ENCODE peak calls at places on chromosomes 4 and X, in eight cellular contexts. E is heart left ventricle, Q is adrenal gland, U is IMR-90, J is thyroid gland, K is breast epithelium, Z is tibial nerve, C is stomach. O is an unnamed sample.

GRCh38 chr4:138405439-138405838 is 163.3 kb upstream of the SLC7A11 start:
- DNase-seq in E (no peak), Q (no peak), Z (no peak), K (no peak), C (no peak), U (peak), J (no peak), O (no peak)

GRCh38 chr4:85398276-85398675 is 76.7 kb upstream of the ARHGAP24 start:
- DNase-seq in Q (no peak), C (no peak), J (no peak), Z (no peak), K (no peak), E (peak), U (no peak), O (peak)

GRCh38 chr4:139200102-139200501 is 23.1 kb upstream of the ELF2 start:
- DNase-seq in Z (no peak), C (no peak), E (no peak), Q (no peak), U (no peak), J (no peak), K (no peak), O (no peak)

GRCh38 chr4:61514991-61515390 is 314.9 kb downstream of the ADGRL3 start:
- DNase-seq in Q (no peak), U (no peak), Z (no peak), K (no peak), C (no peak), J (no peak), E (no peak), O (no peak)

GRCh38 chr4:165814256-165815010 is 58.6 kb upstream of the TLL1 start:
- DNase-seq in U (no peak), Q (no peak), E (no peak), C (no peak), Z (no peak), K (no peak), J (no peak), O (no peak)

GRCh38 chr4:8192748-8193738 is 6.0 kb upstream of the SH3TC1 start:
- DNase-seq in Q (peak), C (peak), U (peak), K (no peak), J (peak), Z (peak), E (no peak), O (no peak)

GRCh38 chr4:113591982-113592381 is 169.6 kb downstream of the CAMK2D start:
- DNase-seq in U (peak), C (no peak), E (no peak), Q (no peak), K (no peak), J (peak), Z (no peak), O (no peak)

GRCh38 chrX:39613508-39613921 is 484.2 kb downstream of the BCOR start:
- DNase-seq in Q (peak), K (peak), U (no peak), J (peak), C (no peak), Z (no peak), E (peak), O (peak)

GRCh38 chr4:166252487-166253402 is 379.7 kb downstream of the TLL1 start:
- DNase-seq in Z (no peak), U (no peak), K (no peak), J (peak), E (no peak), Q (peak), C (no peak), O (no peak)

GRCh38 chr4:58543465-58543864 is 1433.3 kb upstream of the IGFBP7 start:
- DNase-seq in Q (no peak), U (no peak), Z (no peak), K (no peak), J (no peak), E (no peak), C (no peak), O (no peak)

GRCh38 chr4:105555409-105555808 is 3.0 kb downstream of the ARHGEF38 start:
- DNase-seq in Q (no peak), E (no peak), K (no peak), U (no peak), Z (no peak), J (peak), C (no peak), O (no peak)

GRCh38 chr4:121462660-121463261 is 81.9 kb upstream of the QRFPR start:
- DNase-seq in K (no peak), E (peak), U (peak), Q (peak), C (peak), J (peak), Z (no peak), O (peak)

GRCh38 chrX:45768666-45769065 is 568.0 kb upstream of the DIPK2B start:
- DNase-seq in U (no peak), E (no peak), Q (no peak), C (no peak), K (no peak), Z (no peak), J (no peak), O (no peak)

GRCh38 chr4:13599159-13599558 is 28.4 kb downstream of the BOD1L1 start:
- DNase-seq in Q (no peak), K (no peak), C (no peak), E (no peak), J (peak), Z (no peak), U (no peak), O (no peak)

GRCh38 chr4:123889376-123889945 is 492.9 kb downstream of the SPRY1 start:
- DNase-seq in Z (no peak), J (no peak), K (no peak), U (no peak), E (no peak), Q (no peak), C (no peak), O (no peak)

GRCh38 chr4:121070274-121070673 is 2.1 kb downstream of the NDNF start:
- DNase-seq in Z (no peak), J (no peak), K (no peak), Q (peak), E (no peak), U (no peak), C (no peak), O (no peak)

GRCh38 chrX:87572911-87573310 is 55.3 kb downstream of the KLHL4 start:
- DNase-seq in C (no peak), Q (no peak), U (no peak), Z (no peak), J (no peak), K (no peak), E (no peak), O (no peak)

GRCh38 chr4:42519803-42520417 is 122.6 kb downstream of the SHISA3 start:
- DNase-seq in C (peak), U (peak), K (no peak), Z (peak), J (peak), Q (peak), E (peak), O (no peak)

GRCh38 chrX:153969904-153970397 is 1.7 kb downstream of the HCFC1 start:
- DNase-seq in E (peak), K (no peak), J (peak), Z (no peak), U (peak), Q (peak), C (no peak), O (peak)

GRCh38 chr4:122898370-122899150 is 23.8 kb downstream of the NUDT6 start:
- DNase-seq in U (peak), K (no peak), Q (peak), E (no peak), Z (no peak), C (no peak), J (peak), O (no peak)

GRCh38 chr4:43990968-43991367 is 457.6 kb downstream of the KCTD8 start:
- DNase-seq in C (no peak), J (no peak), E (no peak), Z (no peak), Q (no peak), U (no peak), K (no peak), O (no peak)

GRCh38 chr4:141810038-141810701 is 173.8 kb downstream of the IL15 start:
- DNase-seq in U (peak), E (no peak), Z (no peak), Q (no peak), J (no peak), K (no peak), C (no peak), O (no peak)

GRCh38 chr4:165606465-165607205 is 227.8 kb downstream of the CPE start:
- DNase-seq in E (no peak), Q (no peak), Z (no peak), J (no peak), K (no peak), U (no peak), C (no peak), O (no peak)

GRCh38 chrX:16461968-16462367 is 188.0 kb upstream of the S100G start:
- DNase-seq in Z (no peak), J (no peak), E (no peak), Q (no peak), K (no peak), U (no peak), C (no peak), O (no peak)

GRCh38 chrX:40097492-40098263 is at the start of gene BCOR:
- DNase-seq in Q (peak), K (peak), C (peak), J (peak), Z (no peak), E (peak), U (peak), O (peak)

GRCh38 chrX:108001218-108001814 is 19.1 kb upstream of the TEX13B start:
- DNase-seq in U (peak), Z (no peak), K (no peak), E (no peak), J (peak), C (no peak), Q (no peak), O (no peak)

GRCh38 chr4:181939199-181939945 is 303.8 kb upstream of the TENM3 start:
- DNase-seq in E (no peak), Z (no peak), Q (no peak), U (peak), J (no peak), K (no peak), C (no peak), O (no peak)

GRCh38 chr4:7328913-7329638 is 105.7 kb downstream of the PSAPL1 start:
- DNase-seq in Z (no peak), Q (peak), J (peak), U (peak), E (peak), K (no peak), C (no peak), O (no peak)

GRCh38 chr4:142383800-142384470 is 462.2 kb downstream of the INPP4B start:
- DNase-seq in U (no peak), Q (no peak), J (no peak), C (no peak), Z (no peak), K (no peak), E (no peak), O (no peak)

GRCh38 chrX:106742831-106743230 is 16.3 kb downstream of the RNF128 start:
- DNase-seq in C (no peak), Z (no peak), K (no peak), Q (no peak), J (no peak), U (peak), E (no peak), O (no peak)

GRCh38 chrX:136778914-136779313 is 1.8 kb downstream of the ARHGEF6 start:
- DNase-seq in K (no peak), C (no peak), Z (no peak), U (no peak), E (no peak), J (no peak), Q (no peak), O (no peak)

GRCh38 chrX:136780738-136781137 is at the start of gene ARHGEF6:
- DNase-seq in J (no peak), C (no peak), Z (no peak), U (no peak), E (no peak), K (no peak), Q (no peak), O (no peak)

GRCh38 chrX:136778020-136778419 is 2.7 kb downstream of the ARHGEF6 start:
- DNase-seq in U (no peak), E (no peak), Z (no peak), C (no peak), K (no peak), Q (no peak), J (no peak), O (no peak)

GRCh38 chrX:136780241-136780640 is 491 bp downstream of the ARHGEF6 start:
- DNase-seq in U (no peak), E (no peak), C (no peak), J (no peak), Q (no peak), K (no peak), Z (no peak), O (no peak)

DNA sequence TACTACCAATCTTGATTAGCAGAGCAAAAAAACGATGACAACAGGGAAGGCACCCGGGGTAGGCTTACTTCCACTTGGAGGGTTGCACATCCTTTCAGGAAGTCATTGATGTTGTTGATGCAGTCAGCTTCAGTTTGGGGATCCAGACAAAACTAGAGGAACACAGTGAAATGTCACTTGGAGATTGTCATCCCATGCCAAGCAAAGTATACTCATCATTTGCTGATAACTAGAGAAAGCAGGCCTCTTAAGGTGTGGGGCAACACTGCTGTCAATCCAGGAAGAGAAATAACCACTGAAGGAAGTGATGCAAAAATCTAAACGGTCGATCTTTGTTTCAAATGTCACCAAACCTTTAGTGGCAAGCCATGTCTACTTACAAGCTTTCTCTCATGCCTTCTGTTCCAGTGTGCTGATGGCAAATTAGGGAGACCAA is 1.4 kb downstream of the ARHGEF6 start:
- DNase-seq in E (no peak), Z (no peak), U (no peak), J (no peak), C (no peak), K (no peak), Q (no peak), O (no peak)
- TF ChIP-seq POLR2A in E (no peak), Z (no peak), U (no peak), J (no peak), C (no peak), K (no peak), Q (no peak), O (no peak)

GRCh38 chr4:16659694-16660093 is 238.8 kb downstream of the LDB2 start:
- DNase-seq in E (no peak), C (no peak), J (no peak), Q (no peak), K (no peak), U (no peak), Z (no peak), O (no peak)
- H3K27ac ChIP-seq in E (no peak), C (no peak), J (no peak), Q (no peak), K (no peak), U (no peak), Z (no peak), O (peak)

DNA sequence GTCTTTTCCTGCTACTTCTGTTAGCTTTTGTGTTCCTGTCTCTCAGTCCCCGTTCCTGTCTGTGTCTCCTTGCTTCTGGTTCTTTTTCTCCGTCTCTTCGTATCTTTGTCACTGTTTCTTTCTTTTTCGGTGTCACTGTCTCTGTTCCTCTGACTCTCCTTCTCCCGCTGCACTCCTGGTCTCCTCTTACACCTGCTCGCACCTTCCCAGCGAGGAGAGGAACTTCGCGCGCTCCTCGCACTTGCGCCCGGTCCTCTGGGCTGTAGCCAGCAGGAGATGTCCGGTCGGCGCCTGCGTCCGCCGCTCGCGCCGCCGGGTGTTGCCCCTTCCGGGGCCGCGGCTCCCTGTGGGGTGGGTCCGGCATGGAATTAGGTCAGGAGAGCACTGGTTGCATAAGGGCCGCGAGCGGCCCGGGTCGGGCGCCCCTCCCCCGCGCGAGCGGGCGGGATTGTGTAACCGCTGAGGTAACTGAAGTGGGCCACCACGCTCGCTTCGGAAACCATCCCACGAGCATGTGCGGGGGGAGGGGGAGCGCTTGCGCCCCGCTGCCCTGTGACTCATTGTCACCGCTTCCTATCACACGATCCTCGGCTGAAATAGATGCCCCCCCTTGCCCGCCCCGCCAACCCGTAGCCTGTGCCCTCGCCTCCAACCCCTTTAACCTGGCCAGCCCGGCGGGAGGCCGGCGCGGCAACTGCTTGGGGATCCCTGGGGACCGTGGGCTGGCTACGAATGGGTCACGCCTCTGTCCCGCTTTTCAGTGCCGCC is 1.6 kb downstream of the LONRF3 start:
- DNase-seq in C (peak), J (peak), Z (peak), Q (peak), U (peak), E (peak), K (peak), O (peak)
- TF ChIP-seq POLR2A in C (no peak), J (peak), Z (peak), Q (peak), U (no peak), E (no peak), K (no peak), O (peak)

GRCh38 chr4:64682481-64682880 is 273.2 kb upstream of the TECRL start:
- DNase-seq in K (no peak), J (no peak), U (no peak), C (no peak), E (no peak), Q (no peak), Z (no peak), O (no peak)

GRCh38 chr4:64682946-64683345 is 273.7 kb upstream of the TECRL start:
- DNase-seq in Q (no peak), J (no peak), Z (no peak), U (no peak), C (no peak), K (no peak), E (no peak), O (no peak)
- H3K27ac ChIP-seq in Q (no peak), J (no peak), Z (no peak), U (no peak), C (no peak), K (no peak), E (no peak), O (no peak)

GRCh38 chrX:111680988-111681779 is at the start of gene ALG13:
- DNase-seq in K (peak), Z (peak), Q (peak), E (peak), U (peak), J (peak), C (peak), O (peak)
- TF ChIP-seq POLR2A in K (peak), Z (peak), Q (peak), E (peak), U (peak), J (peak), C (no peak), O (peak)

DNA sequence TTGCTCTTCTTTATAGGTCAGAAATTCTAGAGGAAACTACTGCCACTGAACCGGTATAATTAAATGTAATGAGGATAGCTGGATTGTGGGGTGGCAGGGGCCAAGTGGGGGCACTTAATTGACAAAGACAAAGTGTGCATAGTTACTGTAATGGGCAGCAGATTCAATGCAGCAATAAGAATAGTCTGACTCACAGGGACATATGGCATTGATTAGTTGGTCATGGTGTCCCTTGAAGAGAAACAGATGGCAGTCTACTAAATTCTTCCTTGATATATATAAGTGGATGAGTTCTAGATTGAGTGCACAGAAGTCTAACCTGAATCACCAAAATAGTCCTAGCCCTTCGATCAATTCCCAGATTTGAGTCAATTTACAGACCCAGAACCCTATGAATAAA is 31.5 kb downstream of the ETDC start:
- DNase-seq in Z (no peak), U (peak), K (no peak), Q (no peak), E (no peak), C (no peak), J (no peak), O (no peak)
- H3K27ac ChIP-seq in Z (no peak), U (no peak), K (no peak), Q (no peak), E (no peak), C (no peak), J (no peak), O (no peak)

DNA sequence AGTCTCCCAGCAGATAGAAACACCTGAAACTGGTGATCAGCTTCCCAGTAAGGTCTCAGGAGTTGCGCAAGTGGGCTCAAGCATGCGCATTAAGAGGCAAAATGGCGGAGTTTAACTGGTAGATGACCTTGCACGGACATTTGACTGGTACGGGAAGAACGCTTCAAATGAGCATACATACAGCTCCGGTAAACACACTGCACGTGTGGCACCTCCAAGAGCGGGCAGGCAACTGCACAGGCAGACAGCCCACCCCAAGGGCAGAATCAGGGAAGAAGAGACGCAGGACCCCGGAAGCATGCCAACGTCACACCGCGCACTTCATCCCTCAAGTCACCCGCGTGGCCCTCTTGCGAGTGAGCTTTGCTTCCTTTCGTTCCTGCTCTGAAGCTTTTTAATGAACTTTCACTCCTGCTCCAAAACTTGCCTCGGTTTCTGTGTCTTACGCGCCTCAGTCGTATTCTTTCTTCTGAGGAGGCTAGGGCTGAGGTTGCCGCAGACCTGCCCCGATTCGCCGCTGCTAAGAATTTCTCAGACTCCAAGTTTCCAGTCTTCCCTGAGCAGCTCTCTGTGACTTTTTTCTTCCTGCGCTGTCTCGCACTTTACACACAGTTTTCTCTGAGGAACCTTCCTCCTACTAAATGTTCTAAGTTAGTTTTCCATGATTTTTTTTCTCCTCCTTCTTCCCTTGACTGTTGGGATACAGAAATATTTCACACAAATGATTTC is 180.7 kb upstream of the ZFP42 start:
- DNase-seq in E (no peak), Z (no peak), J (peak), C (no peak), U (peak), K (no peak), Q (peak), O (no peak)
- TF ChIP-seq POLR2A in E (no peak), Z (no peak), J (peak), C (no peak), U (no peak), K (no peak), Q (no peak), O (no peak)

GRCh38 chr4:184148871-184149637 is 68.6 kb downstream of the ENPP6 start:
- DNase-seq in U (no peak), J (no peak), C (no peak), Z (no peak), K (no peak), Q (no peak), E (no peak), O (no peak)
- H3K27ac ChIP-seq in U (no peak), J (no peak), C (no peak), Z (no peak), K (no peak), Q (no peak), E (no peak), O (no peak)

O was measured in uterus.